ENCODE peak calls at places on chromosomes 3 and 15, in seven cellular contexts. One of them, this sample, is unnamed.

GRCh38 chr3:851098-851790 is 241.6 kb upstream of the CNTN6 start:
- DNase-seq in left ventricle myocardium superior: no peak
- DNase-seq in lower lobe of right lung: no peak
- DNase-seq in stimulated activated CD4-positive, alpha-beta T cell treated with anti-CD3 and anti-CD28 coated beads, TNF-alpha, amount 100 ng/mL, for 4 hours: no peak
- DNase-seq in activated CD4-positive, alpha-beta T cell treated with anti-CD3 and anti-CD28 coated beads, Interleukin-2, amount 50 U/mL, for 4 hours: no peak
- DNase-seq in T-helper 2 cell: no peak
- DNase-seq in GM06990: no peak
- DNase-seq in this sample: no peak

GRCh38 chr3:32110233-32110760 is 3.9 kb downstream of the GPD1L start:
- DNase-seq in lower lobe of right lung: no peak
- DNase-seq in left ventricle myocardium superior: no peak
- DNase-seq in stimulated activated CD4-positive, alpha-beta T cell treated with anti-CD3 and anti-CD28 coated beads, TNF-alpha, amount 100 ng/mL, for 4 hours: no peak
- DNase-seq in GM06990: no peak
- DNase-seq in T-helper 2 cell: no peak
- DNase-seq in activated CD4-positive, alpha-beta T cell treated with anti-CD3 and anti-CD28 coated beads, Interleukin-2, amount 50 U/mL, for 4 hours: no peak
- DNase-seq in this sample: no peak

GRCh38 chr3:178454714-178455113 is 81.5 kb upstream of the KCNMB2 start:
- DNase-seq in stimulated activated CD4-positive, alpha-beta T cell treated with anti-CD3 and anti-CD28 coated beads, TNF-alpha, amount 100 ng/mL, for 4 hours: no peak
- DNase-seq in T-helper 2 cell: no peak
- DNase-seq in GM06990: no peak
- DNase-seq in activated CD4-positive, alpha-beta T cell treated with anti-CD3 and anti-CD28 coated beads, Interleukin-2, amount 50 U/mL, for 4 hours: no peak
- DNase-seq in left ventricle myocardium superior: peak
- DNase-seq in lower lobe of right lung: no peak
- DNase-seq in this sample: no peak

GRCh38 chr3:156762631-156763185 is 63.4 kb upstream of the LEKR1 start:
- DNase-seq in GM06990: no peak
- DNase-seq in activated CD4-positive, alpha-beta T cell treated with anti-CD3 and anti-CD28 coated beads, Interleukin-2, amount 50 U/mL, for 4 hours: no peak
- DNase-seq in T-helper 2 cell: no peak
- DNase-seq in stimulated activated CD4-positive, alpha-beta T cell treated with anti-CD3 and anti-CD28 coated beads, TNF-alpha, amount 100 ng/mL, for 4 hours: no peak
- DNase-seq in lower lobe of right lung: no peak
- DNase-seq in left ventricle myocardium superior: no peak
- DNase-seq in this sample: no peak

GRCh38 chr15:98795980-98796379 is 147.6 kb downstream of the IGF1R start:
- DNase-seq in activated CD4-positive, alpha-beta T cell treated with anti-CD3 and anti-CD28 coated beads, Interleukin-2, amount 50 U/mL, for 4 hours: no peak
- DNase-seq in T-helper 2 cell: no peak
- DNase-seq in stimulated activated CD4-positive, alpha-beta T cell treated with anti-CD3 and anti-CD28 coated beads, TNF-alpha, amount 100 ng/mL, for 4 hours: no peak
- DNase-seq in lower lobe of right lung: no peak
- DNase-seq in left ventricle myocardium superior: no peak
- DNase-seq in GM06990: no peak
- DNase-seq in this sample: no peak

GRCh38 chr15:84865074-84865569 is 19.3 kb upstream of the SLC28A1 start:
- DNase-seq in stimulated activated CD4-positive, alpha-beta T cell treated with anti-CD3 and anti-CD28 coated beads, TNF-alpha, amount 100 ng/mL, for 4 hours: no peak
- DNase-seq in lower lobe of right lung: no peak
- DNase-seq in GM06990: no peak
- DNase-seq in left ventricle myocardium superior: no peak
- DNase-seq in T-helper 2 cell: no peak
- DNase-seq in activated CD4-positive, alpha-beta T cell treated with anti-CD3 and anti-CD28 coated beads, Interleukin-2, amount 50 U/mL, for 4 hours: no peak
- DNase-seq in this sample: no peak

GRCh38 chr15:94631608-94632007 is 400.2 kb downstream of the MCTP2 start:
- DNase-seq in activated CD4-positive, alpha-beta T cell treated with anti-CD3 and anti-CD28 coated beads, Interleukin-2, amount 50 U/mL, for 4 hours: no peak
- DNase-seq in T-helper 2 cell: no peak
- DNase-seq in stimulated activated CD4-positive, alpha-beta T cell treated with anti-CD3 and anti-CD28 coated beads, TNF-alpha, amount 100 ng/mL, for 4 hours: no peak
- DNase-seq in left ventricle myocardium superior: no peak
- DNase-seq in lower lobe of right lung: no peak
- DNase-seq in GM06990: no peak
- DNase-seq in this sample: no peak

GRCh38 chr3:28328188-28329151 is 20.1 kb upstream of the ZCWPW2 start:
- DNase-seq in stimulated activated CD4-positive, alpha-beta T cell treated with anti-CD3 and anti-CD28 coated beads, TNF-alpha, amount 100 ng/mL, for 4 hours: no peak
- DNase-seq in GM06990: peak
- DNase-seq in left ventricle myocardium superior: no peak
- DNase-seq in T-helper 2 cell: peak
- DNase-seq in lower lobe of right lung: no peak
- DNase-seq in activated CD4-positive, alpha-beta T cell treated with anti-CD3 and anti-CD28 coated beads, Interleukin-2, amount 50 U/mL, for 4 hours: no peak
- DNase-seq in this sample: no peak

GRCh38 chr15:100311099-100311751 is 30.6 kb downstream of the ADAMTS17 start:
- DNase-seq in activated CD4-positive, alpha-beta T cell treated with anti-CD3 and anti-CD28 coated beads, Interleukin-2, amount 50 U/mL, for 4 hours: no peak
- DNase-seq in stimulated activated CD4-positive, alpha-beta T cell treated with anti-CD3 and anti-CD28 coated beads, TNF-alpha, amount 100 ng/mL, for 4 hours: no peak
- DNase-seq in T-helper 2 cell: no peak
- DNase-seq in left ventricle myocardium superior: peak
- DNase-seq in GM06990: no peak
- DNase-seq in lower lobe of right lung: no peak
- DNase-seq in this sample: no peak

GRCh38 chr15:68113273-68113672 is 59.2 kb downstream of the PIAS1 start:
- DNase-seq in T-helper 2 cell: no peak
- DNase-seq in left ventricle myocardium superior: no peak
- DNase-seq in stimulated activated CD4-positive, alpha-beta T cell treated with anti-CD3 and anti-CD28 coated beads, TNF-alpha, amount 100 ng/mL, for 4 hours: no peak
- DNase-seq in activated CD4-positive, alpha-beta T cell treated with anti-CD3 and anti-CD28 coated beads, Interleukin-2, amount 50 U/mL, for 4 hours: no peak
- DNase-seq in GM06990: no peak
- DNase-seq in lower lobe of right lung: no peak
- DNase-seq in this sample: no peak

GRCh38 chr15:90028376-90028775 is 27.3 kb downstream of the ZNF710 start:
- DNase-seq in T-helper 2 cell: no peak
- DNase-seq in left ventricle myocardium superior: no peak
- DNase-seq in activated CD4-positive, alpha-beta T cell treated with anti-CD3 and anti-CD28 coated beads, Interleukin-2, amount 50 U/mL, for 4 hours: no peak
- DNase-seq in GM06990: no peak
- DNase-seq in lower lobe of right lung: no peak
- DNase-seq in stimulated activated CD4-positive, alpha-beta T cell treated with anti-CD3 and anti-CD28 coated beads, TNF-alpha, amount 100 ng/mL, for 4 hours: no peak
- DNase-seq in this sample: no peak

GRCh38 chr15:90681056-90681455 is 36.1 kb upstream of the BLM start:
- DNase-seq in T-helper 2 cell: no peak
- DNase-seq in activated CD4-positive, alpha-beta T cell treated with anti-CD3 and anti-CD28 coated beads, Interleukin-2, amount 50 U/mL, for 4 hours: no peak
- DNase-seq in lower lobe of right lung: no peak
- DNase-seq in GM06990: no peak
- DNase-seq in stimulated activated CD4-positive, alpha-beta T cell treated with anti-CD3 and anti-CD28 coated beads, TNF-alpha, amount 100 ng/mL, for 4 hours: no peak
- DNase-seq in left ventricle myocardium superior: no peak
- DNase-seq in this sample: no peak

GRCh38 chr3:108131105-108131794 is 40.4 kb upstream of the CD47 start:
- DNase-seq in GM06990: no peak
- DNase-seq in activated CD4-positive, alpha-beta T cell treated with anti-CD3 and anti-CD28 coated beads, Interleukin-2, amount 50 U/mL, for 4 hours: no peak
- DNase-seq in left ventricle myocardium superior: no peak
- DNase-seq in lower lobe of right lung: no peak
- DNase-seq in stimulated activated CD4-positive, alpha-beta T cell treated with anti-CD3 and anti-CD28 coated beads, TNF-alpha, amount 100 ng/mL, for 4 hours: no peak
- DNase-seq in T-helper 2 cell: no peak
- DNase-seq in this sample: no peak

GRCh38 chr3:51384145-51384729 is 854 bp upstream of the MANF start:
- DNase-seq in lower lobe of right lung: no peak
- DNase-seq in activated CD4-positive, alpha-beta T cell treated with anti-CD3 and anti-CD28 coated beads, Interleukin-2, amount 50 U/mL, for 4 hours: no peak
- DNase-seq in T-helper 2 cell: no peak
- DNase-seq in stimulated activated CD4-positive, alpha-beta T cell treated with anti-CD3 and anti-CD28 coated beads, TNF-alpha, amount 100 ng/mL, for 4 hours: no peak
- DNase-seq in GM06990: no peak
- DNase-seq in left ventricle myocardium superior: peak
- DNase-seq in this sample: no peak

GRCh38 chr15:69451951-69452701 is 492 bp upstream of the RPLP1 start:
- DNase-seq in activated CD4-positive, alpha-beta T cell treated with anti-CD3 and anti-CD28 coated beads, Interleukin-2, amount 50 U/mL, for 4 hours: no peak
- DNase-seq in stimulated activated CD4-positive, alpha-beta T cell treated with anti-CD3 and anti-CD28 coated beads, TNF-alpha, amount 100 ng/mL, for 4 hours: no peak
- DNase-seq in GM06990: no peak
- DNase-seq in T-helper 2 cell: no peak
- DNase-seq in left ventricle myocardium superior: no peak
- DNase-seq in lower lobe of right lung: peak
- DNase-seq in this sample: no peak

GRCh38 chr15:74036271-74037170 is 42.0 kb downstream of the PML start:
- DNase-seq in GM06990: no peak
- DNase-seq in T-helper 2 cell: no peak
- DNase-seq in left ventricle myocardium superior: peak
- DNase-seq in activated CD4-positive, alpha-beta T cell treated with anti-CD3 and anti-CD28 coated beads, Interleukin-2, amount 50 U/mL, for 4 hours: no peak
- DNase-seq in stimulated activated CD4-positive, alpha-beta T cell treated with anti-CD3 and anti-CD28 coated beads, TNF-alpha, amount 100 ng/mL, for 4 hours: no peak
- DNase-seq in lower lobe of right lung: peak
- DNase-seq in this sample: no peak

GRCh38 chr3:116963802-116964201 is 254.2 kb downstream of the TUSC7 start:
- DNase-seq in lower lobe of right lung: no peak
- DNase-seq in stimulated activated CD4-positive, alpha-beta T cell treated with anti-CD3 and anti-CD28 coated beads, TNF-alpha, amount 100 ng/mL, for 4 hours: no peak
- DNase-seq in GM06990: no peak
- DNase-seq in left ventricle myocardium superior: no peak
- DNase-seq in T-helper 2 cell: no peak
- DNase-seq in activated CD4-positive, alpha-beta T cell treated with anti-CD3 and anti-CD28 coated beads, Interleukin-2, amount 50 U/mL, for 4 hours: no peak
- DNase-seq in this sample: no peak

GRCh38 chr3:127817331-127817821 is 4.9 kb downstream of the MGLL start:
- DNase-seq in GM06990: no peak
- DNase-seq in stimulated activated CD4-positive, alpha-beta T cell treated with anti-CD3 and anti-CD28 coated beads, TNF-alpha, amount 100 ng/mL, for 4 hours: no peak
- DNase-seq in T-helper 2 cell: no peak
- DNase-seq in lower lobe of right lung: no peak
- DNase-seq in left ventricle myocardium superior: no peak
- DNase-seq in activated CD4-positive, alpha-beta T cell treated with anti-CD3 and anti-CD28 coated beads, Interleukin-2, amount 50 U/mL, for 4 hours: no peak
- DNase-seq in this sample: no peak